ENCODE peak calls at places on chromosomes 1 and 21, in seven cellular contexts. T is psoas muscle, O is neural progenitor cell, K is fibroblast of the aortic adventitia, W is AG10803, B is adrenal gland, P is body of pancreas. A is an unnamed sample.

GRCh38 chr1:222042120-222042519 is 300.2 kb upstream of the DUSP10 start:
- DNase-seq in T (no peak), O (no peak), K (no peak), W (peak; percentile 86), B (no peak), P (no peak), A (no peak)

GRCh38 chr1:116154536-116154935 is 43.3 kb downstream of the MAB21L3 start:
- DNase-seq in T (no peak), O (no peak), K (no peak), W (no peak), B (no peak), P (no peak), A (no peak)

GRCh38 chr1:2415801-2416208 is 3.4 kb upstream of the PEX10 start:
- DNase-seq in T (no peak), O (no peak), K (no peak), W (no peak), B (no peak), P (no peak), A (no peak)

GRCh38 chr1:217498209-217498608 is 132.7 kb downstream of the GPATCH2 start:
- DNase-seq in T (no peak), O (no peak), K (no peak), W (no peak), B (no peak), P (no peak), A (no peak)

GRCh38 chr1:160863422-160864131 is 890 bp upstream of the CD244 start:
- DNase-seq in T (no peak), O (no peak), K (no peak), W (no peak), B (no peak), P (no peak), A (no peak)

GRCh38 chr1:79271759-79272158 is 265.2 kb upstream of the ADGRL4 start:
- DNase-seq in T (no peak), O (no peak), K (no peak), W (no peak), B (no peak), P (no peak), A (no peak)

GRCh38 chr1:1665815-1666251 is 7.0 kb upstream of the CDK11B start:
- DNase-seq in T (no peak), O (peak; percentile 60), K (no peak), W (no peak), B (peak; percentile 7), P (no peak), A (no peak)

GRCh38 chr21:31045841-31046240 is 7.6 kb upstream of the KRTAP19-8 start:
- DNase-seq in T (no peak), O (no peak), K (no peak), W (no peak), B (no peak), P (no peak), A (no peak)

GRCh38 chr1:55483523-55483922 is 268.4 kb upstream of the USP24 start:
- DNase-seq in T (no peak), O (no peak), K (no peak), W (no peak), B (no peak), P (no peak), A (no peak)

GRCh38 chr21:44402323-44403105 is 49.1 kb downstream of the TRPM2 start:
- DNase-seq in T (no peak), O (no peak), K (no peak), W (no peak), B (no peak), P (no peak), A (no peak)

GRCh38 chr1:157226739-157227138 is 88.5 kb upstream of the ETV3 start:
- DNase-seq in T (no peak), O (no peak), K (no peak), W (no peak), B (no peak), P (no peak), A (no peak)

GRCh38 chr1:41240806-41241747 is 1.0 kb downstream of the SCMH1 start:
- DNase-seq in T (peak; percentile 74), O (peak; percentile 65), K (peak; percentile 31), W (peak; percentile 55), B (peak; percentile 72), P (peak; percentile 59), A (no peak)

GRCh38 chr1:234114648-234115307 is 210.3 kb downstream of the SLC35F3 start:
- DNase-seq in T (no peak), O (peak; percentile 75), K (peak; percentile 75), W (peak; percentile 63), B (peak; percentile 22), P (peak; percentile 33), A (no peak)
- H3K4me3 ChIP-seq in T (no peak overlapping the region), O (no peak overlapping the region), K (peak overlapping the region; percentile 25), W (peak overlapping the region; percentile 27), B (no peak overlapping the region), P (no peak overlapping the region), A (no peak overlapping the region)

GRCh38 chr1:219703240-219703639 is 90.3 kb upstream of the ZC3H11B start:
- DNase-seq in T (no peak), O (no peak), K (peak; percentile 6), W (no peak), B (no peak), P (no peak), A (no peak)
- TF ChIP-seq CTCF in T (no peak), O (no peak), K (peak; percentile 23), W (no peak), B (no peak), P (no peak), A (no peak)

GRCh38 chr21:37407719-37408455 is 41.3 kb downstream of the DYRK1A start:
- DNase-seq in T (no peak), O (no peak), K (peak; percentile 32), W (peak; percentile 55), B (no peak), P (no peak), A (no peak)
- H3K4me3 ChIP-seq in T (peak overlapping the region; percentile 41), O (no peak overlapping the region), K (no peak overlapping the region), W (peak overlapping the region; percentile 17), B (no peak overlapping the region), P (no peak overlapping the region), A (no peak overlapping the region)

GRCh38 chr1:27377760-27378495 is 3.3 kb upstream of the FCN3 start:
- DNase-seq in T (no peak), O (no peak), K (no peak), W (no peak), B (no peak), P (no peak), A (no peak)
- TF ChIP-seq CTCF in T (no peak), O (no peak), K (no peak), W (no peak), B (no peak), P (no peak), A (no peak)

GRCh38 chr1:223837206-223837605 is 8.5 kb downstream of the TP53BP2 start:
- DNase-seq in T (no peak), O (no peak), K (peak; percentile 32), W (no peak), B (no peak), P (no peak), A (no peak)

GRCh38 chr1:223842784-223843183 is 3.0 kb downstream of the TP53BP2 start:
- DNase-seq in T (no peak), O (no peak), K (no peak), W (no peak), B (no peak), P (no peak), A (no peak)

GRCh38 chr1:223838125-223838854 is 7.5 kb downstream of the TP53BP2 start:
- DNase-seq in T (no peak), O (no peak), K (no peak), W (no peak), B (no peak), P (no peak), A (no peak)

GRCh38 chr1:223837687-223838086 is 8.1 kb downstream of the TP53BP2 start:
- DNase-seq in T (no peak), O (no peak), K (no peak), W (no peak), B (no peak), P (no peak), A (no peak)

DNA sequence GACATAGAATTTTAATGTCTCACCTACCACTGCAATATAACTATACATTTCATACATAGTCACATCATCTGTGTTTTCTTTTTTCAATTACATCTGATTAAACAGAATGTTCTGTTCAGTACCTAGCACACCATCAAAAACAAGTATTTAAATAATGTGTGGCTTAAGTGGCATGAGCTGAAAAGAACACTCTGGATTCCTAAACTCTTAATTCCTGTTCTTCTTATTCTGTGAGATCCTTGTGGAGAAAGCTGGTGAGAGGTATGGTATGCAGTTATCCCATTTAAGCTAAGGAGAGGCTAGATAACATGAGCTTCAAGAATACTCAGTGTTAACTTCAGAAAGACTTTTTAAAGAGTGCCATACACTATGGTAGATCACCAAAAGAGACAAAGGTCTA is 5.5 kb downstream of the TP53BP2 start:
- DNase-seq in T (no peak), O (no peak), K (no peak), W (no peak), B (no peak), P (no peak), A (no peak)
- H3K4me3 ChIP-seq in T (no peak overlapping the region), O (no peak overlapping the region), K (no peak overlapping the region), W (no peak overlapping the region), B (no peak overlapping the region), P (no peak overlapping the region), A (no peak overlapping the region)

GRCh38 chr1:155093938-155094621 is 15.4 kb downstream of the EFNA3 start:
- DNase-seq in T (no peak), O (peak; percentile 69), K (peak; percentile 69), W (peak; percentile 41), B (no peak), P (no peak), A (no peak)
- TF ChIP-seq CTCF in T (peak; percentile 39), O (peak; percentile 51), K (peak; percentile 52), W (peak; percentile 55), B (peak; percentile 35), P (peak; percentile 46), A (peak; percentile 63)

GRCh38 chr1:209769171-209769904 is 13.5 kb downstream of the TRAF3IP3 start:
- DNase-seq in T (peak; percentile 65), O (no peak), K (peak; percentile 95), W (peak; percentile 88), B (peak; percentile 53), P (no peak), A (no peak)
- H3K4me3 ChIP-seq in T (peak overlapping the region; percentile 19), O (no peak overlapping the region), K (peak overlapping the region; percentile 2), W (no peak overlapping the region), B (no peak overlapping the region), P (no peak overlapping the region), A (no peak overlapping the region)

DNA sequence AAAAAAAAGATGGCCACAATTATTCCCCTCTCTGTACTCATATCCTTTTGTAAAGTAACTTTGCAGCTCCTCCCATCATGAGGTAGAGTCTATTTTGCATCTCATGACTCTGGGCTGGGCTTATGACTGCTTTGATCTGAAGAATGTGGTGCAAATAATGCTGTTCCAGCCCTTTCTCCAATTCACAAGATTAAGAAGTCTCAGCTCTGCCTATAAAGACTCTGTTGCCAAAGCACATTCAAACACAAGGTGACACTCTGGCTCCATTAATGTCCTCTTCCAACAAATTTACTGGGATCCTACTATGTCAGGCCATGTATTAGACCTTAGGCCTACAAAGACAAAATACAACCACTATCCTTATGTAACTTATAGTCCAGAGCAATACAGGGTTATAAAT is 64.9 kb upstream of the PTCH2 start:
- DNase-seq in T (no peak), O (no peak), K (peak; percentile 53), W (no peak), B (no peak), P (no peak), A (no peak)
- TF ChIP-seq CTCF in T (no peak), O (no peak), K (no peak), W (no peak), B (no peak), P (no peak), A (no peak)

GRCh38 chr1:232168513-232168912 is 461.4 kb downstream of the SIPA1L2 start:
- DNase-seq in T (no peak), O (no peak), K (no peak), W (no peak), B (no peak), P (no peak), A (no peak)
- H3K4me3 ChIP-seq in T (no peak overlapping the region), O (no peak overlapping the region), K (no peak overlapping the region), W (no peak overlapping the region), B (no peak overlapping the region), P (no peak overlapping the region), A (no peak overlapping the region)

A was measured in epithelial cell of proximal tubule.